ENCODE peak calls at places on chromosomes 4 and X, in six cellular contexts. One of them, this sample, is unnamed.

GRCh38 chr4:9765091-9765490 is 16.3 kb upstream of the DRD5 start:
- DNase-seq in EH: peak
- DNase-seq in sciatic nerve: no peak
- DNase-seq in activated T-cell treated with anti-CD3 and anti-CD28 coated beads, Interleukin-2, amount 50 U/mL, for 4 hours: no peak
- DNase-seq in endodermal cell: peak
- DNase-seq in nephron progenitor cell: peak
- DNase-seq in this sample: peak

GRCh38 chr4:79134767-79135166 is 191.1 kb downstream of the NAA11 start:
- DNase-seq in EH: no peak
- DNase-seq in sciatic nerve: no peak
- DNase-seq in activated T-cell treated with anti-CD3 and anti-CD28 coated beads, Interleukin-2, amount 50 U/mL, for 4 hours: no peak
- DNase-seq in endodermal cell: no peak
- DNase-seq in nephron progenitor cell: no peak
- DNase-seq in this sample: no peak

GRCh38 chr4:7506572-7506971 is 71.8 kb upstream of the PSAPL1 start:
- DNase-seq in EH: no peak
- DNase-seq in sciatic nerve: no peak
- DNase-seq in activated T-cell treated with anti-CD3 and anti-CD28 coated beads, Interleukin-2, amount 50 U/mL, for 4 hours: no peak
- DNase-seq in endodermal cell: no peak
- DNase-seq in nephron progenitor cell: no peak
- DNase-seq in this sample: no peak

GRCh38 chr4:11218692-11219091 is 210.0 kb downstream of the HS3ST1 start:
- DNase-seq in EH: no peak
- DNase-seq in sciatic nerve: no peak
- DNase-seq in activated T-cell treated with anti-CD3 and anti-CD28 coated beads, Interleukin-2, amount 50 U/mL, for 4 hours: no peak
- DNase-seq in endodermal cell: no peak
- DNase-seq in nephron progenitor cell: no peak
- DNase-seq in this sample: no peak

GRCh38 chr4:124970011-124970410 is 257.5 kb upstream of the ANKRD50 start:
- DNase-seq in EH: peak
- DNase-seq in sciatic nerve: no peak
- DNase-seq in activated T-cell treated with anti-CD3 and anti-CD28 coated beads, Interleukin-2, amount 50 U/mL, for 4 hours: no peak
- DNase-seq in endodermal cell: no peak
- DNase-seq in nephron progenitor cell: no peak
- DNase-seq in this sample: no peak

GRCh38 chr4:128582319-128582948 is 227.1 kb upstream of the JADE1 start:
- DNase-seq in EH: no peak
- DNase-seq in sciatic nerve: no peak
- DNase-seq in activated T-cell treated with anti-CD3 and anti-CD28 coated beads, Interleukin-2, amount 50 U/mL, for 4 hours: no peak
- DNase-seq in endodermal cell: no peak
- DNase-seq in nephron progenitor cell: no peak
- DNase-seq in this sample: no peak

GRCh38 chr4:48093949-48094550 is 40.0 kb downstream of the TXK start:
- DNase-seq in EH: peak
- DNase-seq in sciatic nerve: no peak
- DNase-seq in activated T-cell treated with anti-CD3 and anti-CD28 coated beads, Interleukin-2, amount 50 U/mL, for 4 hours: no peak
- DNase-seq in endodermal cell: peak
- DNase-seq in nephron progenitor cell: no peak
- DNase-seq in this sample: peak

GRCh38 chr4:133839326-133839725 is 362.3 kb downstream of the PABPC4L start:
- DNase-seq in EH: peak
- DNase-seq in sciatic nerve: no peak
- DNase-seq in activated T-cell treated with anti-CD3 and anti-CD28 coated beads, Interleukin-2, amount 50 U/mL, for 4 hours: no peak
- DNase-seq in endodermal cell: no peak
- DNase-seq in nephron progenitor cell: no peak
- DNase-seq in this sample: no peak

GRCh38 chrX:134431894-134432293 is 28.1 kb upstream of the HPRT1 start:
- DNase-seq in EH: peak
- DNase-seq in sciatic nerve: no peak
- DNase-seq in activated T-cell treated with anti-CD3 and anti-CD28 coated beads, Interleukin-2, amount 50 U/mL, for 4 hours: no peak
- DNase-seq in endodermal cell: no peak
- DNase-seq in nephron progenitor cell: no peak
- DNase-seq in this sample: no peak

This sample was measured in ELF-1.